ENCODE peak calls at places on chromosomes 6 and 20, in ten cellular contexts. O is hypothalamus; A is aorta; I is activated effector memory CD4-positive, alpha-beta T cell treated with anti-CD3 and anti-CD28 coated beads, Interleukin-2, amount 50 U/mL, for 16 hours; E is pancreas; D is AG20443; Y is HL-60; U is GM23338; Z is choroid plexus epithelial cell; Q is fibroblast of pulmonary artery. G is an unnamed sample.

GRCh38 chr20:20551409-20551808 is 161.0 kb downstream of the RALGAPA2 start:
- DNase-seq in Y (no peak), Q (no peak), O (no peak), I (no peak), A (no peak), E (no peak), U (no peak), Z (no peak), D (no peak), G (no peak)

GRCh38 chr6:170147056-170147787 is 143.7 kb downstream of the DLL1 start:
- DNase-seq in Q (no peak), U (no peak), E (no peak), I (no peak), D (peak), Y (no peak), A (peak), O (no peak), Z (no peak), G (no peak)

GRCh38 chr6:110295451-110296145 is 62.6 kb downstream of the METTL24 start:
- DNase-seq in E (no peak), O (no peak), Q (no peak), A (no peak), Y (no peak), Z (no peak), I (no peak), D (no peak), U (no peak), G (no peak)

GRCh38 chr6:1766663-1767062 is 156.9 kb downstream of the FOXC1 start:
- DNase-seq in Z (peak), O (no peak), D (no peak), E (peak), Y (no peak), I (no peak), U (no peak), Q (peak), A (no peak), G (no peak)

GRCh38 chr6:131861356-131861755 is 53.5 kb downstream of the ENPP1 start:
- DNase-seq in O (no peak), I (no peak), Z (peak), E (no peak), A (no peak), Q (peak), Y (no peak), D (peak), U (no peak), G (no peak)

GRCh38 chr6:139027620-139028182 is 844 bp upstream of the ABRACL start:
- DNase-seq in Q (peak), O (no peak), Z (peak), Y (peak), E (no peak), U (peak), D (peak), I (peak), A (no peak), G (peak)

GRCh38 chr20:56575157-56575556 is 42.1 kb downstream of the FAM209B start:
- DNase-seq in I (no peak), U (no peak), O (no peak), Y (no peak), E (no peak), Z (no peak), Q (no peak), D (no peak), A (peak), G (no peak)

GRCh38 chr20:41748756-41749582 is 130.8 kb upstream of the CHD6 start:
- DNase-seq in I (no peak), E (no peak), Z (no peak), U (no peak), Q (no peak), D (no peak), A (no peak), Y (no peak), O (no peak), G (no peak)

GRCh38 chr6:139568157-139568955 is 193.9 kb upstream of the CITED2 start:
- DNase-seq in O (no peak), U (no peak), A (no peak), Z (no peak), Y (no peak), E (no peak), D (no peak), Q (no peak), I (no peak), G (no peak)

GRCh38 chr20:57779401-57780003 is 69.7 kb upstream of the PMEPA1 start:
- DNase-seq in Z (no peak), D (no peak), Y (no peak), U (peak), A (no peak), Q (no peak), O (no peak), E (no peak), I (peak), G (no peak)

GRCh38 chr6:156107514-156108150 is 652.0 kb upstream of the NOX3 start:
- DNase-seq in Y (no peak), O (no peak), Q (no peak), A (no peak), E (no peak), U (no peak), I (no peak), Z (no peak), D (no peak), G (no peak)

GRCh38 chr20:50874758-50875665 is 56.2 kb downstream of the ADNP start:
- DNase-seq in U (no peak), Y (no peak), O (no peak), A (peak), Z (no peak), Q (no peak), D (no peak), E (no peak), I (no peak), G (no peak)

GRCh38 chr20:7383218-7383617 is 557.0 kb downstream of the HAO1 start:
- DNase-seq in A (no peak), I (no peak), O (no peak), U (no peak), Z (no peak), Q (no peak), D (no peak), E (no peak), Y (no peak), G (no peak)

GRCh38 chr6:139373154-139373927 is 1.1 kb downstream of the CITED2 start:
- DNase-seq in A (peak), Y (no peak), Q (peak), Z (peak), D (peak), I (peak), E (peak), U (peak), O (peak), G (peak)

GRCh38 chr6:34506718-34507117 is 40.8 kb downstream of the PACSIN1 start:
- DNase-seq in I (peak), O (no peak), Q (no peak), Z (no peak), U (peak), Y (no peak), E (no peak), D (no peak), A (peak), G (no peak)

GRCh38 chr6:9292975-9293374 is 857.6 kb upstream of the SLC35B3 start:
- DNase-seq in Q (peak), D (no peak), Y (no peak), O (no peak), Z (peak), U (no peak), I (no peak), E (no peak), A (no peak), G (no peak)

GRCh38 chr20:47544240-47544639 is 42.6 kb downstream of the NCOA3 start:
- DNase-seq in A (no peak), Q (peak), Z (peak), I (no peak), D (peak), O (no peak), Y (no peak), E (no peak), U (no peak), G (no peak)

GRCh38 chr6:95417856-95418255 is 159.5 kb upstream of the MANEA start:
- DNase-seq in I (no peak), E (no peak), A (no peak), D (no peak), U (peak), Z (no peak), Q (no peak), O (no peak), Y (no peak), G (no peak)

GRCh38 chr6:151475653-151476523 is 17.9 kb upstream of the CCDC170 start:
- DNase-seq in U (peak), I (peak), O (no peak), Q (peak), E (peak), Z (peak), A (no peak), D (peak), Y (no peak), G (no peak)

GRCh38 chr20:62700261-62700925 is 8.2 kb upstream of the NTSR1 start:
- DNase-seq in Z (no peak), U (no peak), Q (no peak), D (no peak), A (no peak), I (no peak), O (no peak), E (peak), Y (no peak), G (no peak)

GRCh38 chr6:145110109-145110508 is 625.2 kb downstream of the EPM2A start:
- DNase-seq in I (no peak), E (no peak), U (no peak), A (no peak), Q (no peak), Z (no peak), D (no peak), O (no peak), Y (no peak), G (no peak)

GRCh38 chr6:157762636-157763035 is 60.4 kb upstream of the SNX9 start:
- DNase-seq in Z (peak), D (no peak), Q (peak), E (no peak), A (no peak), I (no peak), U (no peak), O (no peak), Y (no peak), G (no peak)

GRCh38 chr20:46056970-46057855 is 28.2 kb downstream of the SLC12A5 start:
- DNase-seq in U (peak), A (peak), D (peak), E (no peak), I (no peak), O (no peak), Q (peak), Z (peak), Y (peak), G (no peak)

GRCh38 chr6:53437557-53438202 is 88.9 kb upstream of the ELOVL5 start:
- DNase-seq in I (no peak), Y (no peak), D (peak), Q (peak), Z (peak), E (no peak), A (no peak), U (peak), O (peak), G (no peak)

GRCh38 chr6:128491643-128492206 is 28.7 kb downstream of the PTPRK start:
- DNase-seq in E (no peak), Q (peak), Y (no peak), U (no peak), A (no peak), Z (peak), I (no peak), D (no peak), O (no peak), G (no peak)

GRCh38 chr20:52441708-52442107 is 250.1 kb upstream of the ZFP64 start:
- DNase-seq in O (no peak), Q (no peak), I (no peak), D (no peak), Y (no peak), A (no peak), U (no peak), E (no peak), Z (no peak), G (no peak)

GRCh38 chr20:62588458-62589149 is 53.7 kb upstream of the SLCO4A1 start:
- DNase-seq in O (no peak), Y (no peak), Z (no peak), A (no peak), I (no peak), Q (no peak), E (no peak), U (no peak), D (peak), G (no peak)

GRCh38 chr20:32837157-32837556 is 17.4 kb downstream of the MAPRE1 start:
- DNase-seq in U (no peak), E (no peak), A (no peak), Z (no peak), Q (no peak), Y (no peak), D (no peak), O (no peak), I (no peak), G (no peak)